ENCODE peak calls at places on chromosome 10, in six cellular contexts. E is LNCaP clone FGC, M is stomach, D is A549, Y is mammary epithelial cell, J is brain microvascular endothelial cell. W is an unnamed sample.

GRCh38 chr10:98432330-98432729 is 14.4 kb downstream of the HPS1 start:
- DNase-seq in E (no peak), M (no peak), D (no peak), Y (no peak), J (no peak), W (no peak)

GRCh38 chr10:43396928-43397624 is 11.9 kb downstream of the HNRNPF start:
- DNase-seq in E (peak; percentile 84), M (peak; percentile 94), D (peak; percentile 95), Y (peak; percentile 91), J (peak; percentile 45), W (peak; percentile 41)

GRCh38 chr10:96360766-96361165 is 2.0 kb upstream of the OPALIN start:
- DNase-seq in E (no peak), M (no peak), D (no peak), Y (no peak), J (no peak), W (no peak)

GRCh38 chr10:77279207-77279606 is 358.4 kb downstream of the KCNMA1 start:
- DNase-seq in E (no peak), M (no peak), D (no peak), Y (peak; percentile 43), J (no peak), W (no peak)

GRCh38 chr10:100006241-100006886 is 3.4 kb downstream of the DNMBP start:
- DNase-seq in E (no peak), M (no peak), D (peak; percentile 85), Y (peak; percentile 95), J (peak; percentile 93), W (peak; percentile 91)

GRCh38 chr10:31419394-31420063 is 100.5 kb downstream of the ZEB1 start:
- DNase-seq in E (no peak), M (no peak), D (no peak), Y (peak; percentile 56), J (peak; percentile 6), W (no peak)

GRCh38 chr10:33150904-33151303 is 183.6 kb downstream of the NRP1 start:
- DNase-seq in E (peak; percentile 25), M (no peak), D (no peak), Y (no peak), J (no peak), W (no peak)

GRCh38 chr10:88934900-88935672 is 17.5 kb downstream of the ACTA2 start:
- DNase-seq in E (peak; percentile 75), M (peak; percentile 83), D (peak; percentile 87), Y (peak; percentile 82), J (peak; percentile 59), W (no peak)

GRCh38 chr10:76026176-76026771 is 594.9 kb downstream of the LRMDA start:
- DNase-seq in E (no peak), M (no peak), D (no peak), Y (peak; percentile 44), J (no peak), W (no peak)

GRCh38 chr10:10353326-10353725 is 664.3 kb upstream of the CELF2 start:
- DNase-seq in E (no peak), M (no peak), D (no peak), Y (no peak), J (no peak), W (no peak)

GRCh38 chr10:91758303-91759146 is 39.7 kb upstream of the TNKS2 start:
- DNase-seq in E (peak; percentile 85), M (no peak), D (peak; percentile 78), Y (peak; percentile 48), J (no peak), W (peak; percentile 29)
- TF ChIP-seq CTCF in E (peak; percentile 60), M (peak; percentile 53), D (peak; percentile 83), Y (peak; percentile 68), J (peak; percentile 47), W (peak; percentile 31)

DNA sequence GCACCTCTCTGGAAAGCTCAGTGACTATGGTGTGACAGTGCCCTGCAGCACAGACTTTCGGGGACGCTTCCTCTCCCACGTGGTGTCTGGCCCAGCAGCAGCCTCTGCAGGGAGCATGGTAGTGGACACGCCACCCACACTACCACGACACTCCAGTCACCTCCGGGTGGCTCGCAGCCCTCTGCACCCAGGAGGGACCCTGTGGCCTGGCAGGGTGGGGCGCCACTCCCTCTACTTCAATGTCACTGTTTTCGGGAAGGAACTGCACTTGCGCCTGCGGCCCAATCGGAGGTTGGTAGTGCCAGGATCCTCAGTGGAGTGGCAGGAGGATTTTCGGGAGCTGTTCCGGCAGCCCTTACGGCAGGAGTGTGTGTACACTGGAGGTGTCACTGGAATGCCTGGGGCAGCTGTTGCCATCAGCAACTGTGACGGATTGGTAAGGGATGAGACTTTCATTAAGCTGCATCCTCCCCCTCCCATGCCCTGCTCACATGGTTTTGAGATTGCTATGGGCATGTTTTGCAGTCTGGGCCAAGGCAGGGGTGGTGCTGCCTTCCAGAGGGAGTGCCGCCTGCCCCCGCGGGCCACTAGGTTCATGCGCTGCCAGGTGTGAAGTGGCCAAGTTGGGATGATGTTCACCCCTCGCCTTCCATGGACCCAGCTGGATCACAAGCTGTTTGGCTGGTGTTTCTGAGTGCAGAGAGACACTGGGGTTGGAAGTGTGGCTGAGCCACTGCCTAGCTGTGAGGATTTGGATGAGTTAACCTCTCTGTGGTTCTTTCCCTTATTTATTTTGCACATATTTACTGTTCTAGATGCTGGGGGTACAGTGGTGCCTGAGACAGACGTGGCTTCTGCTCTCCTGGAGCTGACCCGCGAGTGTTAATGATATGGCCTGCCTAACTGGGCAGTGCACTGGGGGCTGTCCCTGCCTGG is 2.5 kb downstream of the ADAMTS14 start:
- DNase-seq in E (no peak), M (no peak), D (no peak), Y (no peak), J (no peak), W (no peak)
- H3K4me3 ChIP-seq in E (no peak overlapping the region), M (no peak overlapping the region), D (no peak overlapping the region), Y (no peak overlapping the region), J (no peak overlapping the region), W (no peak overlapping the region)

GRCh38 chr10:9305018-9305655 is 1250.6 kb downstream of the GATA3 start:
- DNase-seq in E (peak; percentile 22), M (no peak), D (peak; percentile 41), Y (no peak), J (no peak), W (no peak)
- TF ChIP-seq CTCF in E (peak; percentile 62), M (no peak), D (peak; percentile 74), Y (peak; percentile 36), J (peak; percentile 35), W (peak; percentile 19)

GRCh38 chr10:51937736-51938135 is 238.3 kb upstream of the CSTF2T start:
- DNase-seq in E (no peak), M (no peak), D (no peak), Y (peak; percentile 6), J (peak; percentile 86), W (no peak)

GRCh38 chr10:51934373-51934772 is 235.0 kb upstream of the CSTF2T start:
- DNase-seq in E (no peak), M (no peak), D (no peak), Y (no peak), J (no peak), W (no peak)

GRCh38 chr10:51932530-51932929 is 233.1 kb upstream of the CSTF2T start:
- DNase-seq in E (no peak), M (no peak), D (no peak), Y (no peak), J (no peak), W (no peak)

GRCh38 chr10:51937313-51937712 is 237.9 kb upstream of the CSTF2T start:
- DNase-seq in E (no peak), M (no peak), D (no peak), Y (no peak), J (no peak), W (no peak)
- H3K4me3 ChIP-seq in E (no peak overlapping the region), M (no peak overlapping the region), D (no peak overlapping the region), Y (no peak overlapping the region), J (no peak overlapping the region), W (no peak overlapping the region)

DNA sequence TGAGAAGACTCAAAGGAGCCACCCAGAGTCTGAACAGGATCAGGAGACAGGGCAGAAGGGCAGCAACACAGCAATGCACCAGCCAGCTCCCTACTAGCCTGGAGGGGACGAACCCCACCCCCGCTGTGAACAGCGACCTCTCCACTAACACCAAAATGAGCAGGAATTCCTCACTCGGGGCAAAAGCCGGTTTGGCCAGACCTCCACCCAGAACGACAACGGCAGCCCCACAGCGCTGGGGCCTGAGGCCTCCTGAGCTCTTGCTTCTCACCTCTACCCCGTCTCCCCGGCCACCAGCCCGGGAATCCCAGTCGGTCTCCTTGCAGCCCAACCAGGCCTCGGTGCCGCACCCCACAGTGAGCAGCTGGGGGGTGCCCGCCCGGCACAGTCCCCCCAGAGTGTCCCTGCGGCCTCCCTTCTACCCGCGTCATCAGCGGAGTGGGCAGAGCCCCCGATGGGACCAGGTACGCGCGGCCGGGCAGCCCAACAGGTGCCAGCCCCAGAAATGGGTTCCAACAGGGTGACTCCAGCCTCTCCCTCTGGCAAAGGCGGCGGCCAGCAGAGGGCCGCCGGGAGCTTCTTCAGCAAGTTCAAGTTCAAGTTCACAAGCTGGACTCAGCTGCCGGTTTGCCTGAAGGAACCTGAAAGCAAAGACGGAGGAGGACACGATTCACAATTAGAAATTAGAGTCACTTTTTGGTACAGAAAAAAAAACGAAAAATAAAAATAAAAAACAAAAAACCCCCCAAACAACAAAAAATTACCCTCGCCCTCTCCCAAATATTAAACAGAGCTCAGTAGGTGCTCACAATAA is 129.0 kb downstream of the MARCHF5 start:
- DNase-seq in E (no peak), M (peak; percentile 52), D (no peak), Y (no peak), J (peak; percentile 17), W (no peak)
- TF ChIP-seq CTCF in E (no peak), M (peak; percentile 39), D (no peak), Y (no peak), J (peak; percentile 79), W (peak; percentile 52)

GRCh38 chr10:60155945-60156683 is 233.6 kb downstream of the ANK3 start:
- DNase-seq in E (no peak), M (no peak), D (no peak), Y (no peak), J (no peak), W (no peak)
- H3K4me3 ChIP-seq in E (no peak overlapping the region), M (no peak overlapping the region), D (no peak overlapping the region), Y (no peak overlapping the region), J (no peak overlapping the region), W (no peak overlapping the region)

W was measured in HFF-Myc.